ENCODE peak calls at places on chromosomes 11 and 22, in ten cellular contexts. L is bronchial epithelial cell, H is A549, J is GM23338, G is psoas muscle, X is colonic mucosa, P is lower lobe of right lung, V is AG04449, N is stomach, M is fibroblast of lung. B is an unnamed sample.

GRCh38 chr11:3123761-3124733 is 41.1 kb downstream of the OSBPL5 start:
- DNase-seq in X (peak), J (no peak), H (peak), G (peak), N (peak), P (peak), L (peak), V (peak), M (peak), B (peak)

GRCh38 chr22:29269731-29270474 is 1.8 kb downstream of the EWSR1 start:
- DNase-seq in J (peak), G (no peak), M (peak), P (no peak), N (no peak), L (peak), H (no peak), V (no peak), X (peak), B (peak)

GRCh38 chr22:40922484-40923303 is 28.5 kb upstream of the RBX1 start:
- DNase-seq in H (peak), L (peak), P (no peak), V (no peak), J (peak), X (no peak), G (no peak), N (no peak), M (peak), B (peak)

GRCh38 chr11:134939905-134940304 is 527.9 kb upstream of the B3GAT1 start:
- DNase-seq in V (no peak), P (no peak), H (no peak), X (no peak), J (no peak), G (no peak), M (no peak), L (no peak), N (no peak), B (peak)

GRCh38 chr11:126468102-126468521 is 112.6 kb downstream of the ST3GAL4 start:
- DNase-seq in M (no peak), V (no peak), P (no peak), L (no peak), J (no peak), H (no peak), X (no peak), N (no peak), G (no peak), B (no peak)

GRCh38 chr11:86523738-86524602 is 148.4 kb downstream of the ME3 start:
- DNase-seq in P (no peak), N (peak), J (no peak), M (peak), G (no peak), H (peak), V (peak), X (no peak), L (peak), B (peak)

GRCh38 chr11:108551653-108552462 is 41.7 kb downstream of the EXPH5 start:
- DNase-seq in V (no peak), M (peak), L (peak), X (no peak), J (no peak), G (no peak), P (no peak), H (no peak), N (no peak), B (peak)

GRCh38 chr22:30705710-30706651 is 11.3 kb downstream of the OSBP2 start:
- DNase-seq in P (no peak), N (no peak), X (no peak), G (no peak), V (peak), H (no peak), M (peak), J (no peak), L (peak), B (peak)

GRCh38 chr11:67996622-67997459 is 7.1 kb downstream of the UNC93B1 start:
- DNase-seq in G (peak), P (peak), V (no peak), M (peak), H (peak), X (peak), N (peak), L (no peak), J (peak), B (peak)

GRCh38 chr11:10693509-10694071 is at the start of gene IRAG1:
- DNase-seq in L (no peak), N (peak), X (peak), J (peak), V (peak), P (peak), M (peak), G (peak), H (no peak), B (peak)

GRCh38 chr11:10692716-10693115 is 839 bp downstream of the IRAG1 start:
- DNase-seq in N (no peak), L (no peak), H (no peak), G (no peak), J (no peak), P (no peak), V (no peak), X (no peak), M (no peak), B (no peak)

GRCh38 chr11:10683429-10683828 is 10.1 kb downstream of the IRAG1 start:
- DNase-seq in M (no peak), H (no peak), G (no peak), X (no peak), N (no peak), P (no peak), L (no peak), J (no peak), V (no peak), B (no peak)

GRCh38 chr11:10688401-10688800 is 5.2 kb downstream of the IRAG1 start:
- DNase-seq in J (peak), L (peak), H (no peak), G (no peak), V (no peak), P (no peak), N (no peak), M (peak), X (no peak), B (no peak)
- TF ChIP-seq CTCF in J (peak), L (peak), H (no peak), G (no peak), V (no peak), P (no peak), N (no peak), M (peak), X (peak), B (peak)

GRCh38 chr11:114070464-114071139 is 11.1 kb downstream of the ZBTB16 start:
- DNase-seq in N (no peak), L (no peak), X (no peak), G (peak), M (no peak), J (no peak), V (no peak), P (no peak), H (no peak), B (no peak)
- H3K4me3 ChIP-seq in N (peak), L (no peak), X (no peak), G (peak), M (no peak), J (no peak), V (no peak), P (no peak), H (no peak), B (no peak)

DNA sequence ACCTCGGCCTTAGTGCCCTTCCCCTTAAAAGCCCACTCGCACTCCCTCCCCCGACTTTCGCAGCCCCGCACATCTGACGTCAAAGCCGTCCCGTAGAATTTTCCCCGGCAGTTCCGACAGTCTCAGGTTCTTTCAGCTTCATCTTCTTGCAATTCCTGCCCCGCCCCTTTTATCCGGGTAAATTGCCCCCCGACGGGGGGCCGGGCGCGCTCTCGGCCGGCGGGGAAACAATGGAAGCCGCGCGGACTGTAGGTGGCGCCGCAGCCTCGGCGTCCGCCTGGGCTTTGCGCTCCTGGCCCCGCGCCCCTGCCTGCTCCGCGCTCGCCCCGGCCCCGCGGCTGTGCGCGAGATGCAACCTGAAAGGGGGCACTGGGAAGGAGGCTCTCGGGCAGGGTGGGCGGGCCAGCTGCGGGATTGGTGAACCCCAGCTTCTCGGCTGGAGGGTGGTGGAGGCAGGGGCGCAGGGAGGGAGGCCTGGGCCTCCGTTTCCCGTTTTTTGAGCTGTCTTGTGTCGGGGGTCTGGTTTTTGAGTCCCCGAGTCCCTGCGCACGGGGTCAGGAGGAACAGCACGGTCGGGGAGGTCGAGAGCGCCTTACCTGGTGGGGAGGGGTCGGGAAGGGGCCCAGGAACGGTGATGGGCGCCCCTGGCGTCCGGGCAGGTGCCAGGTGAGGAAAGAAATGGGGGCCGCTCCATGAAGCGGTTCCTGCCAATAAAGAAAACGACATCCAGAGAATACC is 855 bp upstream of the FGF19 start:
- DNase-seq in P (no peak), M (no peak), G (no peak), L (no peak), H (peak), X (no peak), N (no peak), V (no peak), J (peak), B (no peak)
- TF ChIP-seq CTCF in P (peak), M (peak), G (peak), L (peak), H (peak), X (peak), N (no peak), V (peak), J (peak), B (peak)

GRCh38 chr11:76796511-76797203 is 13.5 kb downstream of the TSKU start:
- DNase-seq in L (no peak), G (no peak), N (no peak), P (no peak), M (no peak), V (no peak), X (no peak), H (no peak), J (no peak), B (no peak)
- H3K4me3 ChIP-seq in L (no peak), G (no peak), N (no peak), P (no peak), M (no peak), V (no peak), X (no peak), H (no peak), J (no peak), B (no peak)

DNA sequence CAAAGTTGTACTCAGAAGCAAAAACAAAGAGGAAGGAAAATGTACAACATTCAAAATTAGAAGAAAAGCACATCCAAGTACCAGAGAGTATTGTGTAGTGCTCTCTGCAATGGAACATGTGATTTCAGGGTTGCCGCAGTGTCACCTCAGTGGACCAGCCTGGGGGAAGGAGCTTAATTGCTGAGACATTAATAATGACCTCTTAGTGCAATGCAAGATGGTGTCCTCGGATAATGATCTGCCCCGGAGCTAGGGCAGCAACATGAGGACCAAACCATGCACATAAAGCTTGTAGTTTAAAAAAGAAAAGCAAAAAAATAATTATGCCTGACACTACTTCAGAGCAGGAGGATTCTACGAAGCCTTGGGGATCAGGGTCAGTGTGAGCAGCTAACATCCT is 11.3 kb upstream of the JHY start:
- DNase-seq in M (no peak), J (no peak), V (no peak), H (no peak), L (no peak), G (no peak), P (no peak), X (no peak), N (no peak), B (no peak)
- TF ChIP-seq CTCF in M (no peak), J (no peak), V (no peak), H (no peak), L (no peak), G (no peak), P (no peak), X (no peak), N (no peak), B (no peak)

GRCh38 chr11:12226093-12226492 is 115.7 kb downstream of the MICAL2 start:
- DNase-seq in P (no peak), H (no peak), V (no peak), L (no peak), G (no peak), N (no peak), M (no peak), J (no peak), X (no peak), B (no peak)

GRCh38 chr11:12223771-12224536 is 113.6 kb downstream of the MICAL2 start:
- DNase-seq in G (no peak), V (no peak), N (no peak), M (peak), J (no peak), H (no peak), X (peak), L (peak), P (no peak), B (no peak)

GRCh38 chr11:12222099-12222751 is 111.8 kb downstream of the MICAL2 start:
- DNase-seq in G (peak), N (peak), V (no peak), L (no peak), P (peak), H (no peak), M (peak), X (peak), J (no peak), B (no peak)

GRCh38 chr11:12225046-12225739 is 114.8 kb downstream of the MICAL2 start:
- DNase-seq in M (no peak), H (no peak), G (no peak), J (no peak), N (no peak), X (no peak), V (no peak), L (no peak), P (no peak), B (no peak)

DNA sequence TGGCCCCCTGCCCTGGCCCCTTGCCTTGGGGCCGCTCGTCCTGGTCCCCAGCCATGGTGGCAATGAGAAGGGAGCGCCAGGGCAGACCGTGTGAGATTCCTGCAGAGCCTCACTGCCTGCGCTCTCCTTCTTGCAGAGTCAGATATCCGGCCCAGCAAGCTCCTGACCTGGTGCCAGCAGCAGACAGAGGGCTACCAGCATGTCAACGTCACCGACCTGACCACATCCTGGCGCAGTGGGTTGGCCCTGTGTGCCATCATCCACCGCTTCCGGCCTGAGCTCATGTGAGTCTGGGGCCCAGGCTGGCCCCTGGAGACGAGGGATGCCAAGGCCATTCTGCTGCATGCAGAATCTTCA is 114.1 kb downstream of the MICAL2 start:
- DNase-seq in J (no peak), N (peak), G (peak), L (peak), P (peak), H (no peak), V (no peak), M (peak), X (peak), B (no peak)
- H3K4me3 ChIP-seq in J (no peak), N (no peak), G (no peak), L (no peak), P (no peak), H (no peak), V (no peak), M (no peak), X (no peak), B (no peak)

DNA sequence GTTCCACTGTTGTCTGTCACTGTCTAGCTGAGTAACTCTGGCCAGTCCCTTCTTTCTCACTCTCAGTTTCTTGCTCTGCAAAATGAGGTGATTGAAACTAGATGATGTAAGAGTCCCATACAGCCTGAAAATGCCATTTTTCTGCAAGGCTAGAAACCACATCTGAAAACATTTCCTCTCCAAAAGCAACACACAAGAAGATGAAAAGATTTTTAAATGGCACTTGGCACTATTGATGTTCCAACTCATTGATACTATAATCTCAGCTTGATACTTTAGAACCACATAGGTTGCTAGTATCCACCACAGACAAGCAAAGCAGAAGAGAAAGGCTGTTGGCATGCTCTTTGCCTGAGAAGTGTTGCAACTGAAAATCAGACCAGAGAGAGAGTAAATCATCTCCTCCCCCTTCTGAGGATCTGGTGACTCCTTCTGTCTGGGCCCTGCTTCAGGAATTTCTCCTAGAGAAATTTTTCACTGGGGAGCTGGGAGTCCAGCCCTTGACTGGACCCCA is 1217.9 kb downstream of the LRRC4C start:
- DNase-seq in M (peak), J (no peak), P (no peak), H (no peak), L (no peak), N (no peak), V (no peak), X (no peak), G (no peak), B (no peak)
- TF ChIP-seq CTCF in M (no peak), J (no peak), P (no peak), H (no peak), L (no peak), N (no peak), V (no peak), X (no peak), G (no peak), B (no peak)